ENCODE peak calls at places on chromosomes 11 and 22, in nine cellular contexts. One of them, this sample, is unnamed.

GRCh38 chr22:44389926-44390925 is 77.5 kb upstream of the SHISAL1 start:
- DNase-seq in GM12865: no peak
- DNase-seq in cardiac muscle cell: no peak
- DNase-seq in astrocyte of the spinal cord: no peak
- DNase-seq in OCI-LY7: no peak
- DNase-seq in transverse colon: no peak
- DNase-seq in heart left ventricle: no peak
- DNase-seq in dorsolateral prefrontal cortex: no peak
- DNase-seq in astrocyte of the cerebellum: no peak
- DNase-seq in this sample: peak

GRCh38 chr22:39364646-39365405 is 15.0 kb downstream of the SYNGR1 start:
- DNase-seq in GM12865: no peak
- DNase-seq in cardiac muscle cell: no peak
- DNase-seq in astrocyte of the spinal cord: no peak
- DNase-seq in OCI-LY7: no peak
- DNase-seq in transverse colon: no peak
- DNase-seq in heart left ventricle: no peak
- DNase-seq in dorsolateral prefrontal cortex: no peak
- DNase-seq in astrocyte of the cerebellum: no peak
- DNase-seq in this sample: no peak

GRCh38 chr11:78840623-78841022 is 266.0 kb upstream of the NARS2 start:
- DNase-seq in GM12865: no peak
- DNase-seq in cardiac muscle cell: no peak
- DNase-seq in astrocyte of the spinal cord: no peak
- DNase-seq in OCI-LY7: no peak
- DNase-seq in transverse colon: no peak
- DNase-seq in heart left ventricle: no peak
- DNase-seq in dorsolateral prefrontal cortex: no peak
- DNase-seq in astrocyte of the cerebellum: no peak
- DNase-seq in this sample: no peak

GRCh38 chr22:27905638-27906037 is 13.4 kb downstream of the PITPNB start:
- DNase-seq in GM12865: no peak
- DNase-seq in cardiac muscle cell: no peak
- DNase-seq in astrocyte of the spinal cord: no peak
- DNase-seq in OCI-LY7: no peak
- DNase-seq in transverse colon: no peak
- DNase-seq in heart left ventricle: no peak
- DNase-seq in dorsolateral prefrontal cortex: no peak
- DNase-seq in astrocyte of the cerebellum: no peak
- DNase-seq in this sample: no peak

GRCh38 chr11:12331239-12331874 is 46.0 kb upstream of the PARVA start:
- DNase-seq in GM12865: peak
- DNase-seq in cardiac muscle cell: peak
- DNase-seq in astrocyte of the spinal cord: peak
- DNase-seq in OCI-LY7: peak
- DNase-seq in transverse colon: peak
- DNase-seq in heart left ventricle: peak
- DNase-seq in dorsolateral prefrontal cortex: peak
- DNase-seq in astrocyte of the cerebellum: peak
- DNase-seq in this sample: peak

GRCh38 chr11:77072851-77073327 is 6.1 kb downstream of the CAPN5 start:
- DNase-seq in GM12865: no peak
- DNase-seq in cardiac muscle cell: no peak
- DNase-seq in astrocyte of the spinal cord: no peak
- DNase-seq in OCI-LY7: no peak
- DNase-seq in transverse colon: no peak
- DNase-seq in heart left ventricle: no peak
- DNase-seq in dorsolateral prefrontal cortex: no peak
- DNase-seq in astrocyte of the cerebellum: no peak
- DNase-seq in this sample: no peak

GRCh38 chr11:93507517-93507916 is 35.7 kb downstream of the SMCO4 start:
- DNase-seq in GM12865: no peak
- DNase-seq in cardiac muscle cell: no peak
- DNase-seq in astrocyte of the spinal cord: no peak
- DNase-seq in OCI-LY7: no peak
- DNase-seq in transverse colon: no peak
- DNase-seq in heart left ventricle: no peak
- DNase-seq in dorsolateral prefrontal cortex: no peak
- DNase-seq in astrocyte of the cerebellum: no peak
- DNase-seq in this sample: no peak

GRCh38 chr11:42598341-42598740 is 713.5 kb upstream of the API5 start:
- DNase-seq in GM12865: no peak
- DNase-seq in cardiac muscle cell: no peak
- DNase-seq in astrocyte of the spinal cord: no peak
- DNase-seq in OCI-LY7: no peak
- DNase-seq in transverse colon: no peak
- DNase-seq in heart left ventricle: no peak
- DNase-seq in dorsolateral prefrontal cortex: no peak
- DNase-seq in astrocyte of the cerebellum: no peak
- DNase-seq in this sample: no peak

GRCh38 chr11:2570841-2571597 is 126.2 kb downstream of the KCNQ1 start:
- DNase-seq in GM12865: no peak
- DNase-seq in cardiac muscle cell: no peak
- DNase-seq in astrocyte of the spinal cord: no peak
- DNase-seq in OCI-LY7: no peak
- DNase-seq in transverse colon: no peak
- DNase-seq in heart left ventricle: no peak
- DNase-seq in dorsolateral prefrontal cortex: no peak
- DNase-seq in astrocyte of the cerebellum: no peak
- DNase-seq in this sample: no peak

GRCh38 chr11:2569321-2569721 is 124.5 kb downstream of the KCNQ1 start:
- DNase-seq in GM12865: peak
- DNase-seq in cardiac muscle cell: no peak
- DNase-seq in astrocyte of the spinal cord: no peak
- DNase-seq in OCI-LY7: no peak
- DNase-seq in transverse colon: no peak
- DNase-seq in heart left ventricle: no peak
- DNase-seq in dorsolateral prefrontal cortex: no peak
- DNase-seq in astrocyte of the cerebellum: no peak
- DNase-seq in this sample: no peak

GRCh38 chr11:2569731-2570210 is 125.0 kb downstream of the KCNQ1 start:
- DNase-seq in GM12865: no peak
- DNase-seq in cardiac muscle cell: no peak
- DNase-seq in astrocyte of the spinal cord: no peak
- DNase-seq in OCI-LY7: no peak
- DNase-seq in transverse colon: no peak
- DNase-seq in heart left ventricle: no peak
- DNase-seq in dorsolateral prefrontal cortex: no peak
- DNase-seq in astrocyte of the cerebellum: no peak
- DNase-seq in this sample: no peak

GRCh38 chr11:2571598-2572281 is 126.9 kb downstream of the KCNQ1 start:
- DNase-seq in GM12865: no peak
- DNase-seq in cardiac muscle cell: no peak
- DNase-seq in astrocyte of the spinal cord: no peak
- DNase-seq in OCI-LY7: no peak
- DNase-seq in transverse colon: no peak
- DNase-seq in heart left ventricle: no peak
- DNase-seq in dorsolateral prefrontal cortex: no peak
- DNase-seq in astrocyte of the cerebellum: no peak
- DNase-seq in this sample: no peak

GRCh38 chr11:2570211-2570811 is 125.5 kb downstream of the KCNQ1 start:
- DNase-seq in GM12865: no peak
- DNase-seq in cardiac muscle cell: no peak
- DNase-seq in astrocyte of the spinal cord: no peak
- DNase-seq in OCI-LY7: no peak
- DNase-seq in transverse colon: no peak
- DNase-seq in heart left ventricle: no peak
- DNase-seq in dorsolateral prefrontal cortex: no peak
- DNase-seq in astrocyte of the cerebellum: no peak
- DNase-seq in this sample: no peak
- TF ChIP-seq CTCF in GM12865: no peak
- TF ChIP-seq CTCF in cardiac muscle cell: no peak
- TF ChIP-seq CTCF in astrocyte of the spinal cord: no peak
- TF ChIP-seq CTCF in OCI-LY7: no peak
- TF ChIP-seq CTCF in transverse colon: no peak
- TF ChIP-seq CTCF in heart left ventricle: no peak
- TF ChIP-seq CTCF in dorsolateral prefrontal cortex: no peak
- TF ChIP-seq CTCF in astrocyte of the cerebellum: no peak
- TF ChIP-seq CTCF in this sample: no peak

GRCh38 chr11:450809-451451 is 851 bp downstream of the PTDSS2 start:
- DNase-seq in GM12865: peak
- DNase-seq in cardiac muscle cell: peak
- DNase-seq in astrocyte of the spinal cord: peak
- DNase-seq in OCI-LY7: peak
- DNase-seq in transverse colon: peak
- DNase-seq in heart left ventricle: no peak
- DNase-seq in dorsolateral prefrontal cortex: peak
- DNase-seq in astrocyte of the cerebellum: peak
- DNase-seq in this sample: no peak

GRCh38 chr11:449889-450808 is at the start of gene PTDSS2:
- DNase-seq in GM12865: peak
- DNase-seq in cardiac muscle cell: peak
- DNase-seq in astrocyte of the spinal cord: peak
- DNase-seq in OCI-LY7: peak
- DNase-seq in transverse colon: peak
- DNase-seq in heart left ventricle: peak
- DNase-seq in dorsolateral prefrontal cortex: peak
- DNase-seq in astrocyte of the cerebellum: peak
- DNase-seq in this sample: peak

GRCh38 chr11:445765-446588 is 4.1 kb upstream of the PTDSS2 start:
- DNase-seq in GM12865: no peak
- DNase-seq in cardiac muscle cell: no peak
- DNase-seq in astrocyte of the spinal cord: no peak
- DNase-seq in OCI-LY7: no peak
- DNase-seq in transverse colon: peak
- DNase-seq in heart left ventricle: no peak
- DNase-seq in dorsolateral prefrontal cortex: no peak
- DNase-seq in astrocyte of the cerebellum: no peak
- DNase-seq in this sample: no peak

GRCh38 chr11:446886-447285 is 3.2 kb upstream of the PTDSS2 start:
- DNase-seq in GM12865: no peak
- DNase-seq in cardiac muscle cell: no peak
- DNase-seq in astrocyte of the spinal cord: no peak
- DNase-seq in OCI-LY7: peak
- DNase-seq in transverse colon: peak
- DNase-seq in heart left ventricle: no peak
- DNase-seq in dorsolateral prefrontal cortex: no peak
- DNase-seq in astrocyte of the cerebellum: no peak
- DNase-seq in this sample: no peak

GRCh38 chr11:447923-448731 is 2.0 kb upstream of the PTDSS2 start:
- DNase-seq in GM12865: peak
- DNase-seq in cardiac muscle cell: peak
- DNase-seq in astrocyte of the spinal cord: peak
- DNase-seq in OCI-LY7: peak
- DNase-seq in transverse colon: peak
- DNase-seq in heart left ventricle: peak
- DNase-seq in dorsolateral prefrontal cortex: peak
- DNase-seq in astrocyte of the cerebellum: peak
- DNase-seq in this sample: peak
- TF ChIP-seq CTCF in GM12865: peak
- TF ChIP-seq CTCF in cardiac muscle cell: peak
- TF ChIP-seq CTCF in astrocyte of the spinal cord: peak
- TF ChIP-seq CTCF in OCI-LY7: peak
- TF ChIP-seq CTCF in transverse colon: peak
- TF ChIP-seq CTCF in heart left ventricle: peak
- TF ChIP-seq CTCF in dorsolateral prefrontal cortex: peak
- TF ChIP-seq CTCF in astrocyte of the cerebellum: peak
- TF ChIP-seq CTCF in this sample: peak

DNA sequence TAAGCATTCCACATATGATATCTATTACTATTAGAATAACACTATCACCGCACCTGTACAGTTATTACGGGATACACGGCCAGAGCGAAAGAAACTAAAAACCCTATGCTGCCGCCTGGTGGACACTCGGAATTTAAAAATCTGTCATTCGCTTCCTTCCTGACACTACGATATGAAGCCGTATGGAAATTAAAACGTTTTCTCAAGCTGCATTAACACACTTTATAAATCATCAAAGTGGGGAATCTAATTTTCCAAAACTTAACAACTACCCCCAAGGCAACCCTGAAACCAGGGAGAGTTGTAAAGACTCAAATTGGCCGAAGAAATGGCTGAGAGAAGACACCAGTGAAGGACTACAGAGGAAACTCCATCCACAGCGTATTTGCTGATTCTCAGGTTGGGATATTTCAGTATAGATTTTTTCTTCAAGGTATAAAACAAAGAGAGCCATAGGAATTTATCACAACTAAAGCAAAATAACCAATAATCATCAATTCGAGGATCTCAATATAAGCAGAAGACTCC is 1.4 kb downstream of the CCDC73 start:
- DNase-seq in GM12865: peak
- DNase-seq in cardiac muscle cell: peak
- DNase-seq in astrocyte of the spinal cord: peak
- DNase-seq in OCI-LY7: peak
- DNase-seq in transverse colon: peak
- DNase-seq in heart left ventricle: peak
- DNase-seq in dorsolateral prefrontal cortex: peak
- DNase-seq in astrocyte of the cerebellum: peak
- DNase-seq in this sample: peak
- TF ChIP-seq CTCF in GM12865: peak
- TF ChIP-seq CTCF in cardiac muscle cell: peak
- TF ChIP-seq CTCF in astrocyte of the spinal cord: peak
- TF ChIP-seq CTCF in OCI-LY7: peak
- TF ChIP-seq CTCF in transverse colon: peak
- TF ChIP-seq CTCF in heart left ventricle: peak
- TF ChIP-seq CTCF in dorsolateral prefrontal cortex: peak
- TF ChIP-seq CTCF in astrocyte of the cerebellum: peak
- TF ChIP-seq CTCF in this sample: peak

GRCh38 chr11:90434858-90435257 is 212.0 kb upstream of the CHORDC1 start:
- DNase-seq in GM12865: peak
- DNase-seq in cardiac muscle cell: peak
- DNase-seq in astrocyte of the spinal cord: no peak
- DNase-seq in OCI-LY7: no peak
- DNase-seq in transverse colon: no peak
- DNase-seq in heart left ventricle: no peak
- DNase-seq in dorsolateral prefrontal cortex: no peak
- DNase-seq in astrocyte of the cerebellum: no peak
- DNase-seq in this sample: no peak
- TF ChIP-seq CTCF in GM12865: peak
- TF ChIP-seq CTCF in cardiac muscle cell: no peak
- TF ChIP-seq CTCF in astrocyte of the spinal cord: no peak
- TF ChIP-seq CTCF in OCI-LY7: no peak
- TF ChIP-seq CTCF in transverse colon: no peak
- TF ChIP-seq CTCF in heart left ventricle: peak
- TF ChIP-seq CTCF in dorsolateral prefrontal cortex: no peak
- TF ChIP-seq CTCF in astrocyte of the cerebellum: no peak
- TF ChIP-seq CTCF in this sample: no peak

DNA sequence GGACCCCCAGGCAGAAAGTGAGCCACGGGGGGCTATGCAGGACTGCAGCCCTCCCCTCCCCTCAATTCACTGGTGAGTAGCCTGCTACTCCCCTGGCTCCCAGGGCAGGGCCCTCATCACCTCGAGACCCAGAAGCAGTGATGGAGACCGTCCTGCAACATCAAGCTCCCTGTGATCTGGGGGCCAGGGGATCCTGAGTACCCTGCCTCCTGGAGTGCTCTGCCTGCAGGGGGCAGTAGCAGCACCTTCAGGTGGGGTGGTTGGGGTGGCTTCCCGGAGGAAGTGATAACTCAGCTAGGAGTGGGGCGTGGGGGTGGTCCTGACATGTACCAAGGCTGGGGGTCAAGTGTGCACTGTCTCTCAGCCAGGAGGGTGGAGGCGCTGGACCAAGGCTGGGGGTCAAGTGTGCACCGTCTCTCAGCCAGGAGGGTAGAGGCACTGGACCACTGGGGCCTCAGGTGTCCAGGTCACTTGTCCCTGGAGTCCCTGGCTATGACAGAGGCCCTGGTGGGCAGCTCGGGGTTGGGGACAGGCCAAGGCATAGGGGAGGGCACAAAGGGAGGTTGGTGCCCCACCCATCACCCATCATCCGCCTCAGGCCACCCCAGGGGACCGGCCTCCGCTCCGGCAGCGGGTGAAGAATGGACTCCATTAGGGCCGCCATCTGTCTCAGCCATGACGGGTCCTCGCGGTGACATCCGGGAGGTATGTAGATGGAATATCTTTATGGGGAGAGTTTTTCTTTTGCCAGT is 9.4 kb downstream of the RTN4R start:
- DNase-seq in GM12865: peak
- DNase-seq in cardiac muscle cell: no peak
- DNase-seq in astrocyte of the spinal cord: no peak
- DNase-seq in OCI-LY7: peak
- DNase-seq in transverse colon: no peak
- DNase-seq in heart left ventricle: no peak
- DNase-seq in dorsolateral prefrontal cortex: no peak
- DNase-seq in astrocyte of the cerebellum: no peak
- DNase-seq in this sample: no peak
- TF ChIP-seq CTCF in GM12865: peak
- TF ChIP-seq CTCF in cardiac muscle cell: peak
- TF ChIP-seq CTCF in astrocyte of the spinal cord: peak
- TF ChIP-seq CTCF in OCI-LY7: peak
- TF ChIP-seq CTCF in transverse colon: peak
- TF ChIP-seq CTCF in heart left ventricle: peak
- TF ChIP-seq CTCF in dorsolateral prefrontal cortex: no peak
- TF ChIP-seq CTCF in astrocyte of the cerebellum: no peak
- TF ChIP-seq CTCF in this sample: no peak

This sample was measured in omental fat pad.